ENCODE peak calls at places on chromosomes 5 and 9, in six cellular contexts. I, P, S, U, J and O are unnamed samples.

GRCh38 chr9:136310273-136311030 is 6.6 kb upstream of the CCDC187 start:
- DNase-seq in I (no peak), P (no peak), S (no peak), U (no peak), J (peak; percentile 69), O (no peak)

GRCh38 chr9:84975926-84976325 is 306.4 kb downstream of the NTRK2 start:
- DNase-seq in I (no peak), P (no peak), S (no peak), U (no peak), J (no peak), O (no peak)

GRCh38 chr5:160485364-160486010 is 63.8 kb downstream of the PTTG1 start:
- DNase-seq in I (no peak), P (no peak), S (no peak), U (no peak), J (no peak), O (no peak)

GRCh38 chr9:21505425-21506179 is 23.5 kb upstream of the IFNE start:
- DNase-seq in I (no peak), P (peak; percentile 49), S (no peak), U (no peak), J (no peak), O (no peak)

GRCh38 chr9:80117031-80117430 is 545.3 kb downstream of the TLE4 start:
- DNase-seq in I (no peak), P (no peak), S (no peak), U (no peak), J (peak; percentile 48), O (no peak)

GRCh38 chr9:116442528-116442927 is 244.6 kb upstream of the TRIM32 start:
- DNase-seq in I (no peak), P (no peak), S (no peak), U (no peak), J (no peak), O (no peak)

GRCh38 chr5:162268694-162269481 is 201.3 kb downstream of the GABRG2 start:
- DNase-seq in I (no peak), P (no peak), S (peak; percentile 93), U (no peak), J (no peak), O (no peak)

GRCh38 chr5:153153086-153153485 is 337.4 kb upstream of the GRIA1 start:
- DNase-seq in I (no peak), P (peak; percentile 59), S (no peak), U (no peak), J (no peak), O (no peak)